ENCODE peak calls at places on chromosomes 3 and 15, in nine cellular contexts. P is HTR-8/SVneo; M is ACHN; I is activated naive CD8-positive, alpha-beta T cell treated with anti-CD3 and anti-CD28 coated beads for 36 hours; D is SK-N-SH; Z is stimulated activated CD4-positive, alpha-beta T cell treated with anti-CD3 and anti-CD28 coated beads, Interleukin-1b, Interleukin-23, amount 100 ng/mL, for 24 hours; N is NCI-H460; E is cerebellum; V is stimulated activated CD8-positive, alpha-beta memory T cell treated with anti-CD3 and anti-CD28 coated beads, Interleukin-7, amount 100 ng/mL, for 1 hour. X is an unnamed sample.

GRCh38 chr3:78221300-78221699 is 1181.4 kb downstream of the ROBO2 start:
- DNase-seq in Z (no peak), E (no peak), M (no peak), I (no peak), V (no peak), N (no peak), D (no peak), P (no peak), X (no peak)

GRCh38 chr15:31265871-31266711 is 60.5 kb upstream of the KLF13 start:
- DNase-seq in E (no peak), I (peak), P (no peak), N (no peak), D (peak), V (no peak), M (no peak), Z (peak), X (peak)

GRCh38 chr15:39720721-39721611 is 61.7 kb downstream of the FSIP1 start:
- DNase-seq in M (no peak), I (no peak), P (peak), V (no peak), N (no peak), D (no peak), Z (no peak), E (no peak), X (peak)

GRCh38 chr3:55828712-55829111 is 341.6 kb upstream of the WNT5A start:
- DNase-seq in I (no peak), N (no peak), V (no peak), D (no peak), P (no peak), Z (no peak), M (no peak), E (no peak), X (no peak)

GRCh38 chr3:81910244-81910852 is 148.9 kb upstream of the GBE1 start:
- DNase-seq in D (peak), E (peak), P (peak), M (peak), N (peak), V (no peak), Z (no peak), I (peak), X (peak)

GRCh38 chr3:157335677-157336076 is 101.0 kb upstream of the PTX3 start:
- DNase-seq in M (peak), D (no peak), V (no peak), N (no peak), P (peak), E (no peak), I (no peak), Z (no peak), X (peak)

GRCh38 chr3:126367316-126367805 is 10.2 kb upstream of the KLF15 start:
- DNase-seq in V (no peak), M (peak), D (no peak), P (no peak), I (no peak), Z (no peak), N (no peak), E (no peak), X (no peak)

GRCh38 chr3:126781889-126782491 is 78.0 kb downstream of the CHCHD6 start:
- DNase-seq in I (no peak), V (no peak), N (no peak), D (peak), M (peak), E (no peak), Z (no peak), P (no peak), X (peak)

GRCh38 chr3:42117175-42118008 is 26.2 kb downstream of the TRAK1 start:
- DNase-seq in E (peak), D (peak), P (no peak), Z (no peak), V (no peak), M (peak), N (peak), I (no peak), X (peak)

GRCh38 chr15:45891766-45892165 is 256.9 kb downstream of the SQOR start:
- DNase-seq in V (no peak), N (no peak), P (no peak), I (no peak), D (no peak), Z (no peak), E (peak), M (no peak), X (peak)

GRCh38 chr3:56123487-56123886 is 344.8 kb downstream of the ERC2 start:
- DNase-seq in V (no peak), M (no peak), I (no peak), P (no peak), N (no peak), E (no peak), Z (no peak), D (no peak), X (no peak)

GRCh38 chr15:94004697-94005096 is 226.7 kb upstream of the MCTP2 start:
- DNase-seq in V (no peak), M (no peak), P (no peak), D (no peak), N (no peak), E (no peak), I (no peak), Z (no peak), X (no peak)

GRCh38 chr3:55343486-55344357 is 143.4 kb downstream of the WNT5A start:
- DNase-seq in Z (no peak), N (no peak), V (no peak), P (no peak), I (no peak), D (no peak), M (no peak), E (no peak), X (no peak)

GRCh38 chr3:150691414-150692040 is 12.2 kb downstream of the ERICH6 start:
- DNase-seq in N (no peak), P (no peak), D (no peak), V (no peak), E (no peak), M (no peak), I (no peak), Z (no peak), X (no peak)

GRCh38 chr15:76056931-76057330 is 2.9 kb upstream of the TMEM266 start:
- DNase-seq in P (no peak), I (no peak), D (no peak), E (no peak), M (no peak), Z (no peak), V (no peak), N (no peak), X (no peak)

GRCh38 chr3:27079427-27080105 is 289.6 kb downstream of the NEK10 start:
- DNase-seq in V (no peak), E (no peak), D (no peak), P (no peak), I (no peak), M (no peak), N (no peak), Z (no peak), X (peak)

GRCh38 chr3:31878231-31878838 is 102.7 kb downstream of the OSBPL10 start:
- DNase-seq in P (no peak), E (no peak), V (no peak), N (no peak), D (no peak), M (no peak), Z (no peak), I (no peak), X (peak)

GRCh38 chr3:123597561-123597960 is 12.7 kb upstream of the HACD2 start:
- DNase-seq in Z (no peak), N (no peak), E (no peak), M (no peak), I (no peak), P (no peak), V (no peak), D (no peak), X (no peak)

GRCh38 chr3:137217733-137218132 is 259.9 kb downstream of the IL20RB start:
- DNase-seq in E (no peak), I (no peak), D (peak), M (no peak), Z (no peak), P (no peak), V (no peak), N (no peak), X (no peak)

GRCh38 chr3:196792771-196793170 is 53.1 kb downstream of the PAK2 start:
- DNase-seq in I (no peak), E (no peak), P (peak), N (no peak), D (no peak), M (peak), Z (no peak), V (no peak), X (no peak)

GRCh38 chr3:132709761-132710160 is 12.4 kb downstream of the NPHP3 start:
- DNase-seq in V (no peak), P (no peak), D (no peak), N (no peak), E (no peak), M (no peak), Z (no peak), I (no peak), X (no peak)

GRCh38 chr15:100457201-100457600 is 71.5 kb downstream of the CERS3 start:
- DNase-seq in P (no peak), I (no peak), D (no peak), E (no peak), V (no peak), N (no peak), M (no peak), Z (no peak), X (no peak)

GRCh38 chr3:42090973-42091731 is at the start of gene TRAK1:
- DNase-seq in P (no peak), Z (no peak), I (no peak), E (peak), V (no peak), D (no peak), M (no peak), N (no peak), X (peak)

X was measured in AG08395.